ENCODE peak calls at places on chromosomes 6 and 20, in five cellular contexts. D is H4, Y is Right ventricle myocardium superior, N is adrenal gland, Z is skeletal muscle cell. C is an unnamed sample.

GRCh38 chr6:63764318-63764916 is 128.8 kb downstream of the PHF3 start:
- DNase-seq in D (peak), Y (no peak), N (no peak), Z (no peak), C (no peak)

GRCh38 chr20:6959900-6960312 is 192.4 kb downstream of the BMP2 start:
- DNase-seq in D (no peak), Y (no peak), N (no peak), Z (no peak), C (no peak)

GRCh38 chr6:28985396-28986164 is 19.5 kb downstream of the ZNF311 start:
- DNase-seq in D (peak), Y (peak), N (peak), Z (peak), C (peak)

GRCh38 chr20:5290596-5290995 is 26.2 kb downstream of the PROKR2 start:
- DNase-seq in D (no peak), Y (no peak), N (no peak), Z (no peak), C (no peak)

GRCh38 chr6:121755500-121755899 is 320.1 kb downstream of the GJA1 start:
- DNase-seq in D (no peak), Y (no peak), N (no peak), Z (no peak), C (no peak)

GRCh38 chr20:17505664-17506517 is 25.3 kb downstream of the BFSP1 start:
- DNase-seq in D (peak), Y (no peak), N (no peak), Z (no peak), C (peak)

GRCh38 chr6:35419431-35419830 is 32.7 kb upstream of the FANCE start:
- DNase-seq in D (no peak), Y (no peak), N (no peak), Z (peak), C (no peak)

GRCh38 chr6:33716890-33717632 is 5.6 kb upstream of the UQCC2 start:
- DNase-seq in D (no peak), Y (no peak), N (no peak), Z (no peak), C (no peak)

GRCh38 chr20:20518263-20518662 is 150.4 kb downstream of the INSM1 start:
- DNase-seq in D (no peak), Y (no peak), N (no peak), Z (no peak), C (no peak)

GRCh38 chr6:14673201-14673600 is 555.6 kb downstream of the CD83 start:
- DNase-seq in D (no peak), Y (no peak), N (no peak), Z (peak), C (no peak)

GRCh38 chr6:38185244-38185643 is 365.7 kb downstream of the ZFAND3 start:
- DNase-seq in D (no peak), Y (no peak), N (no peak), Z (no peak), C (no peak)

GRCh38 chr6:92759195-92759594 is 660.2 kb downstream of the EPHA7 start:
- DNase-seq in D (no peak), Y (no peak), N (no peak), Z (no peak), C (no peak)

GRCh38 chr20:9112541-9113515 is 43.9 kb downstream of the PLCB4 start:
- DNase-seq in D (peak), Y (no peak), N (peak), Z (peak), C (no peak)

GRCh38 chr6:7727951-7728854 is 2.3 kb downstream of the BMP6 start:
- DNase-seq in D (no peak), Y (peak), N (no peak), Z (no peak), C (peak)

GRCh38 chr6:159282351-159282750 is 113.2 kb downstream of the FNDC1 start:
- DNase-seq in D (no peak), Y (no peak), N (no peak), Z (no peak), C (no peak)

GRCh38 chr20:54321688-54322087 is 113.8 kb downstream of the PFDN4 start:
- DNase-seq in D (no peak), Y (no peak), N (no peak), Z (no peak), C (no peak)

GRCh38 chr20:44404204-44405181 is 49.0 kb downstream of the HNF4A start:
- DNase-seq in D (no peak), Y (no peak), N (no peak), Z (no peak), C (no peak)

GRCh38 chr6:168122011-168122410 is 43.0 kb upstream of the FRMD1 start:
- DNase-seq in D (no peak), Y (no peak), N (no peak), Z (no peak), C (no peak)

GRCh38 chr6:25100288-25100687 is 164.5 kb upstream of the RIPOR2 start:
- DNase-seq in D (no peak), Y (no peak), N (no peak), Z (no peak), C (no peak)

GRCh38 chr6:85417336-85417735 is 32.5 kb upstream of the NT5E start:
- DNase-seq in D (no peak), Y (no peak), N (no peak), Z (no peak), C (no peak)

GRCh38 chr6:159935633-159936032 is 33.2 kb upstream of the IGF2R start:
- DNase-seq in D (no peak), Y (no peak), N (peak), Z (no peak), C (no peak)

GRCh38 chr6:152124432-152125074 is 317.1 kb downstream of the ESR1 start:
- DNase-seq in D (peak), Y (no peak), N (no peak), Z (peak), C (peak)

GRCh38 chr6:75378101-75378500 is 93.5 kb upstream of the TMEM30A start:
- DNase-seq in D (no peak), Y (no peak), N (no peak), Z (no peak), C (no peak)

GRCh38 chr20:60482609-60483008 is 524.4 kb downstream of the CDH26 start:
- DNase-seq in D (no peak), Y (no peak), N (no peak), Z (no peak), C (no peak)

GRCh38 chr6:16294371-16294770 is 56.0 kb downstream of the GMPR start:
- DNase-seq in D (no peak), Y (no peak), N (no peak), Z (no peak), C (no peak)

GRCh38 chr6:127051571-127052260 is 66.8 kb upstream of the RSPO3 start:
- DNase-seq in D (no peak), Y (no peak), N (no peak), Z (peak), C (no peak)

GRCh38 chr6:99282479-99283062 is 66.9 kb downstream of the FAXC start:
- DNase-seq in D (no peak), Y (no peak), N (no peak), Z (no peak), C (peak)

GRCh38 chr6:107383705-107384104 is 75.7 kb downstream of the PDSS2 start:
- DNase-seq in D (no peak), Y (no peak), N (no peak), Z (no peak), C (no peak)

GRCh38 chr6:163324928-163325784 is 89.4 kb upstream of the QKI start:
- DNase-seq in D (no peak), Y (peak), N (no peak), Z (no peak), C (peak)

GRCh38 chr6:92779758-92780157 is 639.6 kb downstream of the EPHA7 start:
- DNase-seq in D (peak), Y (peak), N (no peak), Z (peak), C (peak)

C was measured in SJCRH30.